ENCODE peak calls at places on chromosome 16, in six cellular contexts. One of them, this sample, is unnamed.

GRCh38 chr16:67192781-67193260 is 866 bp downstream of the E2F4 start:
- DNase-seq in cardiac fibroblast: no peak
- DNase-seq in fibroblast of the aortic adventitia: no peak
- DNase-seq in foreskin fibroblast: no peak
- DNase-seq in GM10248: no peak
- DNase-seq in breast epithelium: no peak
- DNase-seq in this sample: no peak

GRCh38 chr16:73064227-73064995 is 16.5 kb upstream of the ZFHX3 start:
- DNase-seq in cardiac fibroblast: peak; percentile 90
- DNase-seq in fibroblast of the aortic adventitia: peak; percentile 92
- DNase-seq in foreskin fibroblast: peak; percentile 78
- DNase-seq in GM10248: no peak
- DNase-seq in breast epithelium: no peak
- DNase-seq in this sample: no peak

GRCh38 chr16:28597692-28598261 is 927 bp upstream of the SULT1A2 start:
- DNase-seq in cardiac fibroblast: no peak
- DNase-seq in fibroblast of the aortic adventitia: no peak
- DNase-seq in foreskin fibroblast: peak; percentile 18
- DNase-seq in GM10248: no peak
- DNase-seq in breast epithelium: no peak
- DNase-seq in this sample: peak; percentile 35

GRCh38 chr16:72744064-72744793 is 303.7 kb downstream of the ZFHX3 start:
- DNase-seq in cardiac fibroblast: no peak
- DNase-seq in fibroblast of the aortic adventitia: no peak
- DNase-seq in foreskin fibroblast: no peak
- DNase-seq in GM10248: no peak
- DNase-seq in breast epithelium: no peak
- DNase-seq in this sample: no peak

GRCh38 chr16:11034005-11034404 is 89.6 kb downstream of the CLEC16A start:
- DNase-seq in cardiac fibroblast: peak; percentile 91
- DNase-seq in fibroblast of the aortic adventitia: peak; percentile 97
- DNase-seq in foreskin fibroblast: peak; percentile 97
- DNase-seq in GM10248: no peak
- DNase-seq in breast epithelium: no peak
- DNase-seq in this sample: no peak

GRCh38 chr16:68371706-68372380 is 61.0 kb downstream of the PRMT7 start:
- DNase-seq in cardiac fibroblast: no peak
- DNase-seq in fibroblast of the aortic adventitia: no peak
- DNase-seq in foreskin fibroblast: no peak
- DNase-seq in GM10248: no peak
- DNase-seq in breast epithelium: no peak
- DNase-seq in this sample: peak; percentile 88

GRCh38 chr16:88983771-88984687 is 7.0 kb upstream of the CBFA2T3 start:
- DNase-seq in cardiac fibroblast: no peak
- DNase-seq in fibroblast of the aortic adventitia: no peak
- DNase-seq in foreskin fibroblast: no peak
- DNase-seq in GM10248: peak; percentile 74
- DNase-seq in breast epithelium: no peak
- DNase-seq in this sample: no peak

GRCh38 chr16:19102187-19102872 is 11.4 kb upstream of the ITPRIPL2 start:
- DNase-seq in cardiac fibroblast: no peak
- DNase-seq in fibroblast of the aortic adventitia: no peak
- DNase-seq in foreskin fibroblast: no peak
- DNase-seq in GM10248: no peak
- DNase-seq in breast epithelium: no peak
- DNase-seq in this sample: no peak

GRCh38 chr16:85460983-85461813 is 151.9 kb upstream of the GSE1 start:
- DNase-seq in cardiac fibroblast: peak; percentile 70
- DNase-seq in fibroblast of the aortic adventitia: peak; percentile 29
- DNase-seq in foreskin fibroblast: peak; percentile 75
- DNase-seq in GM10248: no peak
- DNase-seq in breast epithelium: no peak
- DNase-seq in this sample: no peak

GRCh38 chr16:80935691-80936090 is 71.0 kb downstream of the CMC2 start:
- DNase-seq in cardiac fibroblast: no peak
- DNase-seq in fibroblast of the aortic adventitia: no peak
- DNase-seq in foreskin fibroblast: no peak
- DNase-seq in GM10248: no peak
- DNase-seq in breast epithelium: no peak
- DNase-seq in this sample: no peak

GRCh38 chr16:80936410-80936809 is 70.3 kb downstream of the CMC2 start:
- DNase-seq in cardiac fibroblast: peak; percentile 83
- DNase-seq in fibroblast of the aortic adventitia: peak; percentile 64
- DNase-seq in foreskin fibroblast: peak; percentile 30
- DNase-seq in GM10248: no peak
- DNase-seq in breast epithelium: no peak
- DNase-seq in this sample: no peak

GRCh38 chr16:80931661-80931984 is 75.1 kb downstream of the CMC2 start:
- DNase-seq in cardiac fibroblast: no peak
- DNase-seq in fibroblast of the aortic adventitia: no peak
- DNase-seq in foreskin fibroblast: no peak
- DNase-seq in GM10248: no peak
- DNase-seq in breast epithelium: no peak
- DNase-seq in this sample: no peak

GRCh38 chr16:80932725-80933124 is 74.0 kb downstream of the CMC2 start:
- DNase-seq in cardiac fibroblast: peak; percentile 99
- DNase-seq in fibroblast of the aortic adventitia: peak; percentile 95
- DNase-seq in foreskin fibroblast: peak; percentile 85
- DNase-seq in GM10248: no peak
- DNase-seq in breast epithelium: no peak
- DNase-seq in this sample: no peak

GRCh38 chr16:80931985-80932720 is 74.5 kb downstream of the CMC2 start:
- DNase-seq in cardiac fibroblast: peak; percentile 77
- DNase-seq in fibroblast of the aortic adventitia: peak; percentile 83
- DNase-seq in foreskin fibroblast: peak; percentile 76
- DNase-seq in GM10248: peak; percentile 31
- DNase-seq in breast epithelium: peak; percentile 62
- DNase-seq in this sample: no peak
- TF ChIP-seq CTCF in cardiac fibroblast: peak; percentile 3
- TF ChIP-seq CTCF in fibroblast of the aortic adventitia: peak; percentile 14
- TF ChIP-seq CTCF in foreskin fibroblast: no peak
- TF ChIP-seq CTCF in GM10248: no peak
- TF ChIP-seq CTCF in breast epithelium: no peak
- TF ChIP-seq CTCF in this sample: peak; percentile 22

GRCh38 chr16:4613636-4614570 is 785 bp downstream of the UBALD1 start:
- DNase-seq in cardiac fibroblast: peak; percentile 37
- DNase-seq in fibroblast of the aortic adventitia: peak; percentile 25
- DNase-seq in foreskin fibroblast: peak; percentile 73
- DNase-seq in GM10248: peak; percentile 60
- DNase-seq in breast epithelium: no peak
- DNase-seq in this sample: no peak
- TF ChIP-seq CTCF in cardiac fibroblast: no peak
- TF ChIP-seq CTCF in fibroblast of the aortic adventitia: no peak
- TF ChIP-seq CTCF in foreskin fibroblast: no peak
- TF ChIP-seq CTCF in GM10248: no peak
- TF ChIP-seq CTCF in breast epithelium: no peak
- TF ChIP-seq CTCF in this sample: no peak

GRCh38 chr16:16096161-16096857 is 127.0 kb downstream of the ABCC6 start:
- DNase-seq in cardiac fibroblast: peak; percentile 41
- DNase-seq in fibroblast of the aortic adventitia: peak; percentile 67
- DNase-seq in foreskin fibroblast: peak; percentile 71
- DNase-seq in GM10248: no peak
- DNase-seq in breast epithelium: no peak
- DNase-seq in this sample: no peak
- TF ChIP-seq CTCF in cardiac fibroblast: peak; percentile 50
- TF ChIP-seq CTCF in fibroblast of the aortic adventitia: peak; percentile 51
- TF ChIP-seq CTCF in foreskin fibroblast: peak; percentile 46
- TF ChIP-seq CTCF in GM10248: no peak
- TF ChIP-seq CTCF in breast epithelium: no peak
- TF ChIP-seq CTCF in this sample: peak; percentile 77

DNA sequence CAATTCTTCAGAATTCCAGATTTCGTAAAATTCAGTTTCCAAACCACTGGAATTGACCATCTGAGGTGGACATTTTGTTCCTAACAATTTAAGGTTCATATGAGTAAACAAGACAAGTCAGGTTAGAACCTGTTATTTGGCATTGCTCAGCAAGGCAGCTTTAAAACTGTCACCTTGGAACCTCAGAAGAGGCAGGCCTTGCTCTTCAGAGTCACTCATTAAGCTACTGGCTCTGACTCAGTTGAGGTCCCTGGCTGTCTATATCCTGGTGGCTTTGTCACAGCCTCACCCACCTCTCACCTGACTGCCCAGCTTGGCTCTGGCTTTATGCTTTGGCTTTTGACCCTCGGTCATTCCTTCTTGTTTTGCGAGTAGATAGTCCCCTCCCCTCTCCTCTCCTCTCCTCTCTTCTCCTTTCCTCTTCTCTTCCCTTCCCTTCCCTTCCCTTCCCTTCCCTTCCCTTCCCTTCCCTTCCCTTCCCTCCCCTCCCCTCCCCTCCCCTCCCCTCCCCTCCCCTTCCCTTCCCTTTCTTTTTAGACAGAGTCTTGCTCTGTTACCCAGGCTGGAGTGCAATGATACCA is 238.4 kb downstream of the SHISA9 start:
- DNase-seq in cardiac fibroblast: no peak
- DNase-seq in fibroblast of the aortic adventitia: no peak
- DNase-seq in foreskin fibroblast: no peak
- DNase-seq in GM10248: no peak
- DNase-seq in breast epithelium: no peak
- DNase-seq in this sample: no peak
- TF ChIP-seq CTCF in cardiac fibroblast: no peak
- TF ChIP-seq CTCF in fibroblast of the aortic adventitia: no peak
- TF ChIP-seq CTCF in foreskin fibroblast: no peak
- TF ChIP-seq CTCF in GM10248: no peak
- TF ChIP-seq CTCF in breast epithelium: no peak
- TF ChIP-seq CTCF in this sample: no peak

This sample was measured in chondrocyte.